ENCODE peak calls at places on chromosome 14, in four cellular contexts. One of them, this sample, is unnamed.

GRCh38 chr14:90566481-90566880 is 169.7 kb downstream of the CALM1 start:
- DNase-seq in activated CD4-positive, alpha-beta T cell treated with anti-CD3 and anti-CD28 coated beads for 24 hours: no peak
- DNase-seq in foreskin melanocyte: no peak
- DNase-seq in heart left ventricle: no peak
- DNase-seq in this sample: no peak

GRCh38 chr14:22986508-22987054 is 4.2 kb upstream of the AJUBA start:
- DNase-seq in activated CD4-positive, alpha-beta T cell treated with anti-CD3 and anti-CD28 coated beads for 24 hours: peak
- DNase-seq in foreskin melanocyte: peak
- DNase-seq in heart left ventricle: peak
- DNase-seq in this sample: no peak

GRCh38 chr14:74014299-74014698 is 4.8 kb downstream of the ENTPD5 start:
- DNase-seq in activated CD4-positive, alpha-beta T cell treated with anti-CD3 and anti-CD28 coated beads for 24 hours: no peak
- DNase-seq in heart left ventricle: no peak
- DNase-seq in foreskin melanocyte: no peak
- DNase-seq in this sample: no peak

GRCh38 chr14:49692895-49693737 is at the start of gene KLHDC1:
- DNase-seq in activated CD4-positive, alpha-beta T cell treated with anti-CD3 and anti-CD28 coated beads for 24 hours: peak
- DNase-seq in foreskin melanocyte: peak
- DNase-seq in heart left ventricle: peak
- DNase-seq in this sample: no peak

GRCh38 chr14:68084256-68084655 is 264.7 kb downstream of the RAD51B start:
- DNase-seq in heart left ventricle: no peak
- DNase-seq in foreskin melanocyte: no peak
- DNase-seq in activated CD4-positive, alpha-beta T cell treated with anti-CD3 and anti-CD28 coated beads for 24 hours: no peak
- DNase-seq in this sample: no peak

GRCh38 chr14:93592786-93593185 is 162.0 kb downstream of the UNC79 start:
- DNase-seq in foreskin melanocyte: no peak
- DNase-seq in activated CD4-positive, alpha-beta T cell treated with anti-CD3 and anti-CD28 coated beads for 24 hours: no peak
- DNase-seq in heart left ventricle: no peak
- DNase-seq in this sample: no peak

GRCh38 chr14:55539975-55540374 is 40.0 kb upstream of the KTN1 start:
- DNase-seq in heart left ventricle: no peak
- DNase-seq in foreskin melanocyte: no peak
- DNase-seq in activated CD4-positive, alpha-beta T cell treated with anti-CD3 and anti-CD28 coated beads for 24 hours: no peak
- DNase-seq in this sample: no peak

GRCh38 chr14:73191441-73191840 is 45.9 kb upstream of the PAPLN start:
- DNase-seq in foreskin melanocyte: no peak
- DNase-seq in heart left ventricle: no peak
- DNase-seq in activated CD4-positive, alpha-beta T cell treated with anti-CD3 and anti-CD28 coated beads for 24 hours: no peak
- DNase-seq in this sample: no peak

GRCh38 chr14:35212471-35213142 is 79.6 kb upstream of the PSMA6 start:
- DNase-seq in foreskin melanocyte: no peak
- DNase-seq in activated CD4-positive, alpha-beta T cell treated with anti-CD3 and anti-CD28 coated beads for 24 hours: no peak
- DNase-seq in heart left ventricle: no peak
- DNase-seq in this sample: no peak

GRCh38 chr14:103456167-103456835 is 66.3 kb downstream of the CKB start:
- DNase-seq in activated CD4-positive, alpha-beta T cell treated with anti-CD3 and anti-CD28 coated beads for 24 hours: no peak
- DNase-seq in foreskin melanocyte: peak
- DNase-seq in heart left ventricle: no peak
- DNase-seq in this sample: no peak

GRCh38 chr14:29940482-29940881 is 12.8 kb upstream of the PRKD1 start:
- DNase-seq in activated CD4-positive, alpha-beta T cell treated with anti-CD3 and anti-CD28 coated beads for 24 hours: no peak
- DNase-seq in foreskin melanocyte: no peak
- DNase-seq in heart left ventricle: no peak
- DNase-seq in this sample: no peak

GRCh38 chr14:62468946-62469345 is 576.3 kb downstream of the KCNH5 start:
- DNase-seq in heart left ventricle: no peak
- DNase-seq in activated CD4-positive, alpha-beta T cell treated with anti-CD3 and anti-CD28 coated beads for 24 hours: no peak
- DNase-seq in foreskin melanocyte: no peak
- DNase-seq in this sample: no peak

GRCh38 chr14:50036637-50037036 is 79.7 kb downstream of the VCPKMT start:
- DNase-seq in foreskin melanocyte: no peak
- DNase-seq in activated CD4-positive, alpha-beta T cell treated with anti-CD3 and anti-CD28 coated beads for 24 hours: no peak
- DNase-seq in heart left ventricle: no peak
- DNase-seq in this sample: no peak

GRCh38 chr14:104171029-104171697 is 32.8 kb downstream of the KIF26A start:
- DNase-seq in activated CD4-positive, alpha-beta T cell treated with anti-CD3 and anti-CD28 coated beads for 24 hours: no peak
- DNase-seq in heart left ventricle: no peak
- DNase-seq in foreskin melanocyte: no peak
- DNase-seq in this sample: no peak

GRCh38 chr14:96176811-96177211 is 27.8 kb upstream of the BDKRB2 start:
- DNase-seq in heart left ventricle: no peak
- DNase-seq in foreskin melanocyte: peak
- DNase-seq in activated CD4-positive, alpha-beta T cell treated with anti-CD3 and anti-CD28 coated beads for 24 hours: no peak
- DNase-seq in this sample: peak

GRCh38 chr14:77965050-77965449 is 165.1 kb downstream of the ADCK1 start:
- DNase-seq in foreskin melanocyte: no peak
- DNase-seq in heart left ventricle: no peak
- DNase-seq in activated CD4-positive, alpha-beta T cell treated with anti-CD3 and anti-CD28 coated beads for 24 hours: no peak
- DNase-seq in this sample: no peak

GRCh38 chr14:101933209-101933608 is 31.2 kb upstream of the DYNC1H1 start:
- DNase-seq in activated CD4-positive, alpha-beta T cell treated with anti-CD3 and anti-CD28 coated beads for 24 hours: no peak
- DNase-seq in foreskin melanocyte: no peak
- DNase-seq in heart left ventricle: no peak
- DNase-seq in this sample: no peak

GRCh38 chr14:54627325-54627717 is 60.4 kb downstream of the SAMD4A start:
- DNase-seq in heart left ventricle: no peak
- DNase-seq in foreskin melanocyte: no peak
- DNase-seq in activated CD4-positive, alpha-beta T cell treated with anti-CD3 and anti-CD28 coated beads for 24 hours: no peak
- DNase-seq in this sample: no peak

GRCh38 chr14:71212093-71212492 is 304.8 kb downstream of the PCNX1 start:
- DNase-seq in activated CD4-positive, alpha-beta T cell treated with anti-CD3 and anti-CD28 coated beads for 24 hours: no peak
- DNase-seq in heart left ventricle: no peak
- DNase-seq in foreskin melanocyte: no peak
- DNase-seq in this sample: no peak

GRCh38 chr14:60878536-60878935 is 102.3 kb downstream of the TRMT5 start:
- DNase-seq in activated CD4-positive, alpha-beta T cell treated with anti-CD3 and anti-CD28 coated beads for 24 hours: no peak
- DNase-seq in heart left ventricle: no peak
- DNase-seq in foreskin melanocyte: no peak
- DNase-seq in this sample: no peak

GRCh38 chr14:96096639-96097610 is 57.8 kb downstream of the C14orf132 start:
- DNase-seq in heart left ventricle: no peak
- DNase-seq in foreskin melanocyte: no peak
- DNase-seq in activated CD4-positive, alpha-beta T cell treated with anti-CD3 and anti-CD28 coated beads for 24 hours: no peak
- DNase-seq in this sample: no peak

GRCh38 chr14:59154383-59154782 is 34.1 kb upstream of the DAAM1 start:
- DNase-seq in foreskin melanocyte: no peak
- DNase-seq in activated CD4-positive, alpha-beta T cell treated with anti-CD3 and anti-CD28 coated beads for 24 hours: no peak
- DNase-seq in heart left ventricle: no peak
- DNase-seq in this sample: no peak

GRCh38 chr14:31435276-31435675 is 14.9 kb upstream of the HEATR5A start:
- DNase-seq in activated CD4-positive, alpha-beta T cell treated with anti-CD3 and anti-CD28 coated beads for 24 hours: no peak
- DNase-seq in foreskin melanocyte: no peak
- DNase-seq in heart left ventricle: no peak
- DNase-seq in this sample: no peak

GRCh38 chr14:81519200-81519998 is 14.3 kb downstream of the SEL1L start:
- DNase-seq in heart left ventricle: no peak
- DNase-seq in foreskin melanocyte: peak
- DNase-seq in activated CD4-positive, alpha-beta T cell treated with anti-CD3 and anti-CD28 coated beads for 24 hours: no peak
- DNase-seq in this sample: no peak

GRCh38 chr14:22558221-22558913 is 30.7 kb downstream of the DAD1 start:
- DNase-seq in activated CD4-positive, alpha-beta T cell treated with anti-CD3 and anti-CD28 coated beads for 24 hours: no peak
- DNase-seq in foreskin melanocyte: no peak
- DNase-seq in heart left ventricle: no peak
- DNase-seq in this sample: no peak

GRCh38 chr14:69741055-69741454 is 25.9 kb upstream of the SRSF5 start:
- DNase-seq in foreskin melanocyte: no peak
- DNase-seq in activated CD4-positive, alpha-beta T cell treated with anti-CD3 and anti-CD28 coated beads for 24 hours: no peak
- DNase-seq in heart left ventricle: no peak
- DNase-seq in this sample: no peak

GRCh38 chr14:38171197-38171596 is 36.5 kb upstream of the SSTR1 start:
- DNase-seq in activated CD4-positive, alpha-beta T cell treated with anti-CD3 and anti-CD28 coated beads for 24 hours: no peak
- DNase-seq in heart left ventricle: no peak
- DNase-seq in foreskin melanocyte: no peak
- DNase-seq in this sample: no peak

GRCh38 chr14:100816950-100817901 is 8.7 kb upstream of the MEG3 start:
- DNase-seq in activated CD4-positive, alpha-beta T cell treated with anti-CD3 and anti-CD28 coated beads for 24 hours: no peak
- DNase-seq in foreskin melanocyte: no peak
- DNase-seq in heart left ventricle: peak
- DNase-seq in this sample: no peak

GRCh38 chr14:79018846-79019245 is 848.7 kb downstream of the NRXN3 start:
- DNase-seq in activated CD4-positive, alpha-beta T cell treated with anti-CD3 and anti-CD28 coated beads for 24 hours: no peak
- DNase-seq in heart left ventricle: no peak
- DNase-seq in foreskin melanocyte: peak
- DNase-seq in this sample: peak

GRCh38 chr14:52563120-52563519 is 10.5 kb downstream of the GPR137C start:
- DNase-seq in foreskin melanocyte: no peak
- DNase-seq in heart left ventricle: no peak
- DNase-seq in activated CD4-positive, alpha-beta T cell treated with anti-CD3 and anti-CD28 coated beads for 24 hours: no peak
- DNase-seq in this sample: no peak

GRCh38 chr14:65351493-65352224 is 60.9 kb upstream of the FUT8 start:
- DNase-seq in activated CD4-positive, alpha-beta T cell treated with anti-CD3 and anti-CD28 coated beads for 24 hours: no peak
- DNase-seq in foreskin melanocyte: no peak
- DNase-seq in heart left ventricle: no peak
- DNase-seq in this sample: no peak

GRCh38 chr14:106605548-106606448 is 1079.4 kb downstream of the TMEM121 start:
- DNase-seq in heart left ventricle: peak
- DNase-seq in foreskin melanocyte: no peak
- DNase-seq in activated CD4-positive, alpha-beta T cell treated with anti-CD3 and anti-CD28 coated beads for 24 hours: peak
- DNase-seq in this sample: no peak

GRCh38 chr14:61454545-61454944 is 133.2 kb downstream of the PRKCH start:
- DNase-seq in heart left ventricle: no peak
- DNase-seq in foreskin melanocyte: no peak
- DNase-seq in activated CD4-positive, alpha-beta T cell treated with anti-CD3 and anti-CD28 coated beads for 24 hours: no peak
- DNase-seq in this sample: no peak

GRCh38 chr14:76268013-76268376 is 107.9 kb upstream of the ESRRB start:
- DNase-seq in foreskin melanocyte: no peak
- DNase-seq in heart left ventricle: no peak
- DNase-seq in activated CD4-positive, alpha-beta T cell treated with anti-CD3 and anti-CD28 coated beads for 24 hours: no peak
- DNase-seq in this sample: no peak

GRCh38 chr14:103558071-103558882 is 4.2 kb downstream of the BAG5 start:
- DNase-seq in heart left ventricle: no peak
- DNase-seq in foreskin melanocyte: no peak
- DNase-seq in activated CD4-positive, alpha-beta T cell treated with anti-CD3 and anti-CD28 coated beads for 24 hours: no peak
- DNase-seq in this sample: no peak

GRCh38 chr14:70045715-70046535 is 142.8 kb downstream of the SLC8A3 start:
- DNase-seq in activated CD4-positive, alpha-beta T cell treated with anti-CD3 and anti-CD28 coated beads for 24 hours: no peak
- DNase-seq in heart left ventricle: no peak
- DNase-seq in foreskin melanocyte: peak
- DNase-seq in this sample: no peak

GRCh38 chr14:52314521-52315354 is 626 bp downstream of the PTGER2 start:
- DNase-seq in activated CD4-positive, alpha-beta T cell treated with anti-CD3 and anti-CD28 coated beads for 24 hours: peak
- DNase-seq in heart left ventricle: peak
- DNase-seq in foreskin melanocyte: no peak
- DNase-seq in this sample: no peak

GRCh38 chr14:100096656-100097055 is 31.4 kb downstream of the EVL start:
- DNase-seq in activated CD4-positive, alpha-beta T cell treated with anti-CD3 and anti-CD28 coated beads for 24 hours: no peak
- DNase-seq in heart left ventricle: no peak
- DNase-seq in foreskin melanocyte: no peak
- DNase-seq in this sample: no peak

GRCh38 chr14:98198385-98198784 is 1073.6 kb downstream of the BCL11B start:
- DNase-seq in foreskin melanocyte: no peak
- DNase-seq in heart left ventricle: no peak
- DNase-seq in activated CD4-positive, alpha-beta T cell treated with anti-CD3 and anti-CD28 coated beads for 24 hours: no peak
- DNase-seq in this sample: no peak

GRCh38 chr14:63088865-63089264 is 43.6 kb upstream of the KCNH5 start:
- DNase-seq in foreskin melanocyte: no peak
- DNase-seq in heart left ventricle: no peak
- DNase-seq in activated CD4-positive, alpha-beta T cell treated with anti-CD3 and anti-CD28 coated beads for 24 hours: no peak
- DNase-seq in this sample: no peak